ENCODE peak calls at places on chromosomes 7 and 10, in five cellular contexts. T is iPS-NIHi11, E is H4, R is posterior vena cava, N is WTC11. W is an unnamed sample.

GRCh38 chr10:60148266-60148840 is 241.3 kb downstream of the ANK3 start:
- DNase-seq in T (no peak), R (no peak), N (no peak), E (peak), W (no peak)

GRCh38 chr10:27019827-27020226 is 80.5 kb downstream of the ANKRD26 start:
- DNase-seq in T (no peak), N (no peak), E (no peak), R (no peak), W (no peak)

GRCh38 chr10:1274746-1275544 is 218.8 kb downstream of the WDR37 start:
- DNase-seq in N (no peak), T (no peak), R (no peak), E (no peak), W (no peak)

GRCh38 chr10:113958631-113959382 is 84.9 kb upstream of the ADRB1 start:
- DNase-seq in T (peak), E (peak), N (no peak), R (peak), W (peak)

GRCh38 chr7:128311003-128311402 is 32.7 kb downstream of the RBM28 start:
- DNase-seq in N (no peak), R (no peak), E (no peak), T (no peak), W (no peak)

GRCh38 chr10:82625497-82626151 is 750.6 kb downstream of the NRG3 start:
- DNase-seq in T (no peak), R (no peak), N (no peak), E (no peak), W (no peak)

GRCh38 chr10:103985726-103986125 is 18.8 kb downstream of the SLK start:
- DNase-seq in E (no peak), T (no peak), N (no peak), R (no peak), W (no peak)

GRCh38 chr10:109823196-109823595 is 100.1 kb downstream of the XPNPEP1 start:
- DNase-seq in E (no peak), R (no peak), T (no peak), N (no peak), W (no peak)

GRCh38 chr7:150388709-150389531 is 9.8 kb downstream of the ZNF775 start:
- DNase-seq in R (peak), N (no peak), T (no peak), E (peak), W (no peak)

GRCh38 chr10:23344251-23344841 is at the start of gene C10orf67:
- DNase-seq in E (no peak), T (peak), N (peak), R (no peak), W (no peak)

GRCh38 chr10:125726914-125727313 is 7.4 kb downstream of the EDRF1 start:
- DNase-seq in N (no peak), T (no peak), R (no peak), E (no peak), W (no peak)

GRCh38 chr7:70583965-70584883 is 547.7 kb upstream of the GALNT17 start:
- DNase-seq in T (no peak), N (no peak), E (no peak), R (no peak), W (peak)

GRCh38 chr10:3579845-3580244 is 205.2 kb downstream of the KLF6 start:
- DNase-seq in T (no peak), R (no peak), N (no peak), E (no peak), W (no peak)

GRCh38 chr10:22810643-22811254 is 96.4 kb upstream of the PIP4K2A start:
- DNase-seq in N (no peak), E (no peak), T (peak), R (no peak), W (no peak)

GRCh38 chr10:68647928-68648327 is 73.1 kb upstream of the CCAR1 start:
- DNase-seq in R (no peak), N (no peak), T (no peak), E (no peak), W (no peak)

GRCh38 chr10:70459061-70459770 is 17.7 kb upstream of the NODAL start:
- DNase-seq in R (no peak), E (no peak), T (no peak), N (peak), W (peak)

GRCh38 chr10:19904202-19904661 is 88.0 kb downstream of the PLXDC2 start:
- DNase-seq in E (peak), T (no peak), N (no peak), R (no peak), W (peak)

GRCh38 chr7:14800664-14801063 is 101.9 kb downstream of the DGKB start:
- DNase-seq in R (no peak), T (no peak), N (no peak), E (no peak), W (no peak)

GRCh38 chr10:103265712-103266329 is 11.1 kb upstream of the INA start:
- DNase-seq in E (peak), R (peak), N (peak), T (peak), W (peak)

GRCh38 chr7:34087892-34088891 is 182.9 kb downstream of the BMPER start:
- DNase-seq in N (peak), T (peak), R (no peak), E (peak), W (peak)

GRCh38 chr10:132689721-132690360 is 96.1 kb downstream of the NKX6-2 start:
- DNase-seq in R (peak), E (no peak), N (peak), T (no peak), W (peak)

GRCh38 chr7:122260336-122260735 is 44.2 kb downstream of the FEZF1 start:
- DNase-seq in N (no peak), T (no peak), R (no peak), E (no peak), W (no peak)

GRCh38 chr10:70162892-70163201 is 7.5 kb downstream of the SAR1A start:
- DNase-seq in E (no peak), N (no peak), T (no peak), R (no peak), W (no peak)

GRCh38 chr7:6444516-6445269 is 3.1 kb downstream of the DAGLB start:
- DNase-seq in T (no peak), N (no peak), E (no peak), R (no peak), W (no peak)

GRCh38 chr7:100583132-100584045 is 2.5 kb downstream of the LRCH4 start:
- DNase-seq in R (peak), T (no peak), N (no peak), E (no peak), W (peak)

GRCh38 chr7:112869111-112869774 is 79.0 kb upstream of the TMEM168 start:
- DNase-seq in T (peak), R (no peak), N (peak), E (peak), W (peak)

GRCh38 chr10:51014680-51015425 is 59.4 kb upstream of the PRKG1 start:
- DNase-seq in R (no peak), N (no peak), E (peak), T (no peak), W (no peak)

GRCh38 chr10:76558586-76558985 is 1079.0 kb downstream of the KCNMA1 start:
- DNase-seq in N (no peak), R (no peak), T (no peak), E (peak), W (no peak)

GRCh38 chr10:124265776-124266467 is 152.8 kb downstream of the OAT start:
- DNase-seq in N (no peak), R (no peak), T (no peak), E (no peak), W (no peak)

GRCh38 chr7:36406156-36406555 is 16.5 kb downstream of the ANLN start:
- DNase-seq in E (no peak), R (no peak), T (peak), N (peak), W (no peak)

GRCh38 chr10:51860257-51860656 is 160.9 kb upstream of the CSTF2T start:
- DNase-seq in T (no peak), R (peak), N (no peak), E (peak), W (no peak)

GRCh38 chr7:37732253-37732652 is 48.7 kb downstream of the GPR141 start:
- DNase-seq in T (peak), E (peak), N (peak), R (no peak), W (peak)

GRCh38 chr10:132774905-132775863 is 10.8 kb downstream of the NKX6-2 start:
- DNase-seq in N (no peak), T (no peak), E (peak), R (no peak), W (no peak)

GRCh38 chr10:44382981-44383748 is 1.7 kb downstream of the CXCL12 start:
- DNase-seq in E (no peak), R (peak), T (no peak), N (no peak), W (peak)

GRCh38 chr10:9819756-9820494 is 1197.7 kb upstream of the CELF2 start:
- DNase-seq in N (no peak), T (no peak), E (no peak), R (no peak), W (no peak)

GRCh38 chr10:28922861-28923260 is 245.5 kb downstream of the BAMBI start:
- DNase-seq in N (no peak), T (no peak), R (no peak), E (no peak), W (no peak)

GRCh38 chr7:774161-775109 is 47.4 kb upstream of the PRKAR1B start:
- DNase-seq in T (peak), E (no peak), N (peak), R (peak), W (peak)

GRCh38 chr7:128362670-128363069 is 1.2 kb upstream of the PRRT4 start:
- DNase-seq in E (peak), N (no peak), R (no peak), T (no peak), W (no peak)

W was measured in islet precursor cell.